ENCODE peak calls at places on chromosome 20, in nine cellular contexts. One of them, this sample, is unnamed.

GRCh38 chr20:22333885-22334545 is 250.4 kb downstream of the FOXA2 start:
- DNase-seq in body of pancreas: peak
- DNase-seq in AML-193: peak
- DNase-seq in ovary: no peak
- DNase-seq in HT-29: peak
- DNase-seq in activated CD4-positive, alpha-beta T cell treated with anti-CD3 and anti-CD28 coated beads, Interleukin-2, amount 50 U/mL, for 24 hours: peak
- DNase-seq in activated T-cell treated with anti-CD3 and anti-CD28 coated beads, Interleukin-2, amount 50 U/mL, for 4 hours: no peak
- DNase-seq in EH: peak
- DNase-seq in A172: peak
- DNase-seq in this sample: peak

GRCh38 chr20:37542281-37542680 is 14.6 kb upstream of the BLCAP start:
- DNase-seq in body of pancreas: no peak
- DNase-seq in AML-193: no peak
- DNase-seq in ovary: no peak
- DNase-seq in HT-29: peak
- DNase-seq in activated CD4-positive, alpha-beta T cell treated with anti-CD3 and anti-CD28 coated beads, Interleukin-2, amount 50 U/mL, for 24 hours: no peak
- DNase-seq in activated T-cell treated with anti-CD3 and anti-CD28 coated beads, Interleukin-2, amount 50 U/mL, for 4 hours: no peak
- DNase-seq in EH: peak
- DNase-seq in A172: peak
- DNase-seq in this sample: no peak

GRCh38 chr20:6044102-6044501 is 9.8 kb downstream of the LRRN4 start:
- DNase-seq in body of pancreas: no peak
- DNase-seq in AML-193: no peak
- DNase-seq in ovary: no peak
- DNase-seq in HT-29: peak
- DNase-seq in activated CD4-positive, alpha-beta T cell treated with anti-CD3 and anti-CD28 coated beads, Interleukin-2, amount 50 U/mL, for 24 hours: no peak
- DNase-seq in activated T-cell treated with anti-CD3 and anti-CD28 coated beads, Interleukin-2, amount 50 U/mL, for 4 hours: no peak
- DNase-seq in EH: no peak
- DNase-seq in A172: no peak
- DNase-seq in this sample: no peak

GRCh38 chr20:62427172-62428007 is at the start of gene RBBP8NL:
- DNase-seq in body of pancreas: peak
- DNase-seq in AML-193: no peak
- DNase-seq in ovary: no peak
- DNase-seq in HT-29: peak
- DNase-seq in activated CD4-positive, alpha-beta T cell treated with anti-CD3 and anti-CD28 coated beads, Interleukin-2, amount 50 U/mL, for 24 hours: no peak
- DNase-seq in activated T-cell treated with anti-CD3 and anti-CD28 coated beads, Interleukin-2, amount 50 U/mL, for 4 hours: no peak
- DNase-seq in EH: no peak
- DNase-seq in A172: no peak
- DNase-seq in this sample: no peak

GRCh38 chr20:17888044-17888443 is 80.5 kb downstream of the SNX5 start:
- DNase-seq in body of pancreas: no peak
- DNase-seq in AML-193: no peak
- DNase-seq in ovary: no peak
- DNase-seq in HT-29: no peak
- DNase-seq in activated CD4-positive, alpha-beta T cell treated with anti-CD3 and anti-CD28 coated beads, Interleukin-2, amount 50 U/mL, for 24 hours: no peak
- DNase-seq in activated T-cell treated with anti-CD3 and anti-CD28 coated beads, Interleukin-2, amount 50 U/mL, for 4 hours: no peak
- DNase-seq in EH: peak
- DNase-seq in A172: peak
- DNase-seq in this sample: no peak

GRCh38 chr20:14612389-14612788 is 275.0 kb upstream of the FLRT3 start:
- DNase-seq in body of pancreas: no peak
- DNase-seq in AML-193: no peak
- DNase-seq in ovary: no peak
- DNase-seq in HT-29: no peak
- DNase-seq in activated CD4-positive, alpha-beta T cell treated with anti-CD3 and anti-CD28 coated beads, Interleukin-2, amount 50 U/mL, for 24 hours: no peak
- DNase-seq in activated T-cell treated with anti-CD3 and anti-CD28 coated beads, Interleukin-2, amount 50 U/mL, for 4 hours: no peak
- DNase-seq in EH: peak
- DNase-seq in A172: no peak
- DNase-seq in this sample: peak

GRCh38 chr20:61556116-61556515 is 304.1 kb downstream of the CDH4 start:
- DNase-seq in body of pancreas: no peak
- DNase-seq in AML-193: no peak
- DNase-seq in ovary: no peak
- DNase-seq in HT-29: no peak
- DNase-seq in activated CD4-positive, alpha-beta T cell treated with anti-CD3 and anti-CD28 coated beads, Interleukin-2, amount 50 U/mL, for 24 hours: no peak
- DNase-seq in activated T-cell treated with anti-CD3 and anti-CD28 coated beads, Interleukin-2, amount 50 U/mL, for 4 hours: no peak
- DNase-seq in EH: peak
- DNase-seq in A172: peak
- DNase-seq in this sample: peak

GRCh38 chr20:33005132-33005566 is 916 bp upstream of the SUN5 start:
- DNase-seq in body of pancreas: no peak
- DNase-seq in AML-193: peak
- DNase-seq in ovary: no peak
- DNase-seq in HT-29: peak
- DNase-seq in activated CD4-positive, alpha-beta T cell treated with anti-CD3 and anti-CD28 coated beads, Interleukin-2, amount 50 U/mL, for 24 hours: peak
- DNase-seq in activated T-cell treated with anti-CD3 and anti-CD28 coated beads, Interleukin-2, amount 50 U/mL, for 4 hours: no peak
- DNase-seq in EH: peak
- DNase-seq in A172: no peak
- DNase-seq in this sample: no peak

GRCh38 chr20:3248167-3248992 is 9.4 kb upstream of the SLC4A11 start:
- DNase-seq in body of pancreas: no peak
- DNase-seq in AML-193: no peak
- DNase-seq in ovary: no peak
- DNase-seq in HT-29: no peak
- DNase-seq in activated CD4-positive, alpha-beta T cell treated with anti-CD3 and anti-CD28 coated beads, Interleukin-2, amount 50 U/mL, for 24 hours: no peak
- DNase-seq in activated T-cell treated with anti-CD3 and anti-CD28 coated beads, Interleukin-2, amount 50 U/mL, for 4 hours: no peak
- DNase-seq in EH: peak
- DNase-seq in A172: no peak
- DNase-seq in this sample: peak

GRCh38 chr20:62821726-62822210 is 4.9 kb downstream of the COL9A3 start:
- DNase-seq in body of pancreas: no peak
- DNase-seq in AML-193: no peak
- DNase-seq in ovary: no peak
- DNase-seq in HT-29: no peak
- DNase-seq in activated CD4-positive, alpha-beta T cell treated with anti-CD3 and anti-CD28 coated beads, Interleukin-2, amount 50 U/mL, for 24 hours: no peak
- DNase-seq in activated T-cell treated with anti-CD3 and anti-CD28 coated beads, Interleukin-2, amount 50 U/mL, for 4 hours: no peak
- DNase-seq in EH: no peak
- DNase-seq in A172: no peak
- DNase-seq in this sample: no peak

GRCh38 chr20:43032459-43032858 is 157.2 kb downstream of the PTPRT start:
- DNase-seq in body of pancreas: no peak
- DNase-seq in AML-193: no peak
- DNase-seq in ovary: no peak
- DNase-seq in HT-29: no peak
- DNase-seq in activated CD4-positive, alpha-beta T cell treated with anti-CD3 and anti-CD28 coated beads, Interleukin-2, amount 50 U/mL, for 24 hours: no peak
- DNase-seq in activated T-cell treated with anti-CD3 and anti-CD28 coated beads, Interleukin-2, amount 50 U/mL, for 4 hours: no peak
- DNase-seq in EH: no peak
- DNase-seq in A172: no peak
- DNase-seq in this sample: no peak

GRCh38 chr20:14336667-14337066 is 745 bp downstream of the FLRT3 start:
- DNase-seq in body of pancreas: no peak
- DNase-seq in AML-193: no peak
- DNase-seq in ovary: no peak
- DNase-seq in HT-29: peak
- DNase-seq in activated CD4-positive, alpha-beta T cell treated with anti-CD3 and anti-CD28 coated beads, Interleukin-2, amount 50 U/mL, for 24 hours: no peak
- DNase-seq in activated T-cell treated with anti-CD3 and anti-CD28 coated beads, Interleukin-2, amount 50 U/mL, for 4 hours: no peak
- DNase-seq in EH: no peak
- DNase-seq in A172: peak
- DNase-seq in this sample: peak

GRCh38 chr20:39916236-39916635 is 772.8 kb downstream of the MAFB start:
- DNase-seq in body of pancreas: no peak
- DNase-seq in AML-193: no peak
- DNase-seq in ovary: no peak
- DNase-seq in HT-29: no peak
- DNase-seq in activated CD4-positive, alpha-beta T cell treated with anti-CD3 and anti-CD28 coated beads, Interleukin-2, amount 50 U/mL, for 24 hours: no peak
- DNase-seq in activated T-cell treated with anti-CD3 and anti-CD28 coated beads, Interleukin-2, amount 50 U/mL, for 4 hours: no peak
- DNase-seq in EH: peak
- DNase-seq in A172: no peak
- DNase-seq in this sample: no peak

GRCh38 chr20:59147197-59147596 is 16.4 kb upstream of the ZNF831 start:
- DNase-seq in body of pancreas: no peak
- DNase-seq in AML-193: no peak
- DNase-seq in ovary: no peak
- DNase-seq in HT-29: no peak
- DNase-seq in activated CD4-positive, alpha-beta T cell treated with anti-CD3 and anti-CD28 coated beads, Interleukin-2, amount 50 U/mL, for 24 hours: no peak
- DNase-seq in activated T-cell treated with anti-CD3 and anti-CD28 coated beads, Interleukin-2, amount 50 U/mL, for 4 hours: no peak
- DNase-seq in EH: no peak
- DNase-seq in A172: no peak
- DNase-seq in this sample: no peak

GRCh38 chr20:50295762-50296449 is 105.3 kb downstream of the CEBPB start:
- DNase-seq in body of pancreas: no peak
- DNase-seq in AML-193: no peak
- DNase-seq in ovary: no peak
- DNase-seq in HT-29: peak
- DNase-seq in activated CD4-positive, alpha-beta T cell treated with anti-CD3 and anti-CD28 coated beads, Interleukin-2, amount 50 U/mL, for 24 hours: no peak
- DNase-seq in activated T-cell treated with anti-CD3 and anti-CD28 coated beads, Interleukin-2, amount 50 U/mL, for 4 hours: no peak
- DNase-seq in EH: no peak
- DNase-seq in A172: no peak
- DNase-seq in this sample: no peak

GRCh38 chr20:36094497-36094896 is 60.0 kb upstream of the EPB41L1 start:
- DNase-seq in body of pancreas: no peak
- DNase-seq in AML-193: no peak
- DNase-seq in ovary: no peak
- DNase-seq in HT-29: no peak
- DNase-seq in activated CD4-positive, alpha-beta T cell treated with anti-CD3 and anti-CD28 coated beads, Interleukin-2, amount 50 U/mL, for 24 hours: no peak
- DNase-seq in activated T-cell treated with anti-CD3 and anti-CD28 coated beads, Interleukin-2, amount 50 U/mL, for 4 hours: no peak
- DNase-seq in EH: peak
- DNase-seq in A172: no peak
- DNase-seq in this sample: no peak

GRCh38 chr20:20491110-20491783 is 123.3 kb downstream of the INSM1 start:
- DNase-seq in body of pancreas: no peak
- DNase-seq in AML-193: no peak
- DNase-seq in ovary: no peak
- DNase-seq in HT-29: no peak
- DNase-seq in activated CD4-positive, alpha-beta T cell treated with anti-CD3 and anti-CD28 coated beads, Interleukin-2, amount 50 U/mL, for 24 hours: peak
- DNase-seq in activated T-cell treated with anti-CD3 and anti-CD28 coated beads, Interleukin-2, amount 50 U/mL, for 4 hours: no peak
- DNase-seq in EH: peak
- DNase-seq in A172: no peak
- DNase-seq in this sample: no peak

GRCh38 chr20:47586648-47587306 is 85.1 kb downstream of the NCOA3 start:
- DNase-seq in body of pancreas: no peak
- DNase-seq in AML-193: no peak
- DNase-seq in ovary: no peak
- DNase-seq in HT-29: no peak
- DNase-seq in activated CD4-positive, alpha-beta T cell treated with anti-CD3 and anti-CD28 coated beads, Interleukin-2, amount 50 U/mL, for 24 hours: no peak
- DNase-seq in activated T-cell treated with anti-CD3 and anti-CD28 coated beads, Interleukin-2, amount 50 U/mL, for 4 hours: no peak
- DNase-seq in EH: peak
- DNase-seq in A172: no peak
- DNase-seq in this sample: no peak

GRCh38 chr20:62782149-62782892 is 14.0 kb upstream of the MRGBP start:
- DNase-seq in body of pancreas: no peak
- DNase-seq in AML-193: no peak
- DNase-seq in ovary: no peak
- DNase-seq in HT-29: peak
- DNase-seq in activated CD4-positive, alpha-beta T cell treated with anti-CD3 and anti-CD28 coated beads, Interleukin-2, amount 50 U/mL, for 24 hours: no peak
- DNase-seq in activated T-cell treated with anti-CD3 and anti-CD28 coated beads, Interleukin-2, amount 50 U/mL, for 4 hours: no peak
- DNase-seq in EH: no peak
- DNase-seq in A172: no peak
- DNase-seq in this sample: no peak

GRCh38 chr20:49669601-49670189 is 44.0 kb downstream of the B4GALT5 start:
- DNase-seq in body of pancreas: no peak
- DNase-seq in AML-193: no peak
- DNase-seq in ovary: no peak
- DNase-seq in HT-29: no peak
- DNase-seq in activated CD4-positive, alpha-beta T cell treated with anti-CD3 and anti-CD28 coated beads, Interleukin-2, amount 50 U/mL, for 24 hours: no peak
- DNase-seq in activated T-cell treated with anti-CD3 and anti-CD28 coated beads, Interleukin-2, amount 50 U/mL, for 4 hours: no peak
- DNase-seq in EH: peak
- DNase-seq in A172: no peak
- DNase-seq in this sample: peak